ENCODE peak calls at places on chromosomes 16 and 17, in five cellular contexts. R, U, N, J and H are unnamed samples.

GRCh38 chr16:2775765-2776499 is 1.1 kb downstream of the ELOB start:
- DNase-seq in R (no peak), U (no peak), N (no peak), J (no peak), H (no peak)

GRCh38 chr17:39400547-39401411 is 647 bp downstream of the FBXL20 start:
- DNase-seq in R (no peak), U (peak), N (no peak), J (peak), H (no peak)

GRCh38 chr17:47335101-47335936 is 11.6 kb downstream of the EFCAB13 start:
- DNase-seq in R (no peak), U (no peak), N (no peak), J (no peak), H (no peak)

GRCh38 chr16:75266738-75267630 is 15.6 kb upstream of the BCAR1 start:
- DNase-seq in R (no peak), U (no peak), N (no peak), J (no peak), H (no peak)

GRCh38 chr17:58344791-58345157 is 7.2 kb downstream of the SUPT4H1 start:
- DNase-seq in R (no peak), U (no peak), N (no peak), J (no peak), H (no peak)

GRCh38 chr17:68035523-68036303 is at the start of gene KPNA2:
- DNase-seq in R (peak), U (peak), N (peak), J (peak), H (peak)

GRCh38 chr17:32319548-32319905 is 22.4 kb downstream of the C17orf75 start:
- DNase-seq in R (peak), U (peak), N (peak), J (peak), H (no peak)

GRCh38 chr16:71472041-71472440 is 10.0 kb upstream of the ZNF23 start:
- DNase-seq in R (no peak), U (no peak), N (no peak), J (no peak), H (no peak)

GRCh38 chr16:10931977-10932632 is 10.2 kb downstream of the DEXI start:
- DNase-seq in R (no peak), U (no peak), N (no peak), J (no peak), H (no peak)

GRCh38 chr17:3528604-3529511 is 28.8 kb downstream of the TRPV3 start:
- DNase-seq in R (no peak), U (no peak), N (peak), J (peak), H (peak)

GRCh38 chr16:84922351-84923135 is 88.8 kb downstream of the ZDHHC7 start:
- DNase-seq in R (no peak), U (no peak), N (no peak), J (peak), H (no peak)

GRCh38 chr17:71709974-71710373 is 410.8 kb upstream of the SOX9 start:
- DNase-seq in R (no peak), U (no peak), N (no peak), J (no peak), H (no peak)